ENCODE peak calls at places on chromosomes 16 and 17, in seven cellular contexts. C is stimulated activated CD4-positive, alpha-beta T cell treated with anti-CD3 and anti-CD28 coated beads, Interleukin-1b, Interleukin-23, amount 100 ng/mL, for 1 hour; H is AG04450; L is stimulated activated CD8-positive, alpha-beta memory T cell treated with anti-CD3 and anti-CD28 coated beads, Interleukin-4, amount 100 ng/mL, for 4 hours; A is left cardiac atrium; G is OCI-M1; J is HuH-7.5. U is an unnamed sample.

GRCh38 chr16:11105038-11105903 is 150.7 kb downstream of the SOCS1 start:
- DNase-seq in G (peak; percentile 99), J (peak; percentile 36), C (no peak), A (peak; percentile 56), H (peak; percentile 87), L (no peak), U (no peak)

GRCh38 chr16:49012961-49013726 is 268.5 kb downstream of the CBLN1 start:
- DNase-seq in A (peak; percentile 33), G (no peak), C (no peak), H (no peak), L (no peak), J (no peak), U (no peak)

GRCh38 chr17:511833-512251 is 159.2 kb upstream of the RPH3AL start:
- DNase-seq in J (no peak), H (no peak), C (no peak), A (no peak), L (no peak), G (no peak), U (no peak)

GRCh38 chr16:62068747-62069146 is 32.5 kb upstream of the CDH8 start:
- DNase-seq in H (no peak), C (no peak), G (peak; percentile 9), L (no peak), A (no peak), J (no peak), U (no peak)

GRCh38 chr16:76345093-76345735 is 68.0 kb downstream of the CNTNAP4 start:
- DNase-seq in A (peak; percentile 77), H (no peak), C (no peak), J (peak; percentile 13), G (peak; percentile 66), L (no peak), U (peak; percentile 64)

GRCh38 chr16:75029854-75030253 is 31.0 kb downstream of the ZNRF1 start:
- DNase-seq in C (no peak), L (no peak), G (no peak), A (no peak), H (peak; percentile 20), J (no peak), U (no peak)

GRCh38 chr16:84177740-84178070 is 9.2 kb downstream of the TAF1C start:
- DNase-seq in H (peak; percentile 23), A (no peak), L (no peak), C (no peak), G (no peak), J (no peak), U (peak; percentile 34)

GRCh38 chr16:13873835-13874438 is 46.0 kb upstream of the ERCC4 start:
- DNase-seq in L (no peak), H (no peak), J (no peak), C (no peak), A (no peak), G (peak; percentile 33), U (no peak)

GRCh38 chr17:49361129-49361901 is 735 bp downstream of the ZNF652 start:
- DNase-seq in C (peak; percentile 67), L (peak; percentile 41), A (peak; percentile 53), H (no peak), J (peak; percentile 46), G (peak; percentile 88), U (peak; percentile 71)

GRCh38 chr17:40025991-40026815 is 11.0 kb downstream of the CSF3 start:
- DNase-seq in C (no peak), L (no peak), H (no peak), G (no peak), A (no peak), J (peak; percentile 3), U (no peak)

GRCh38 chr16:86542756-86543750 is 12.0 kb downstream of the MTHFSD start:
- DNase-seq in L (no peak), J (no peak), C (no peak), A (no peak), G (no peak), H (no peak), U (no peak)

GRCh38 chr17:76740329-76741118 is 2.6 kb downstream of the MFSD11 start:
- DNase-seq in G (no peak), A (no peak), H (no peak), L (no peak), J (no peak), C (no peak), U (no peak)

GRCh38 chr17:80942360-80943345 is 49.0 kb upstream of the CHMP6 start:
- DNase-seq in A (peak; percentile 94), J (no peak), L (no peak), C (no peak), G (no peak), H (peak; percentile 33), U (peak; percentile 95)

GRCh38 chr17:4199818-4200402 is 56.9 kb downstream of the CYB5D2 start:
- DNase-seq in C (no peak), A (no peak), H (no peak), J (peak; percentile 63), L (no peak), G (peak; percentile 66), U (no peak)